ENCODE peak calls at places on chromosomes 16 and 17, in seven cellular contexts. One of them, this sample, is unnamed.

GRCh38 chr16:14301150-14302030 is 230.3 kb downstream of the MRTFB start:
- DNase-seq in GM23248: peak; percentile 68
- DNase-seq in epithelial cell of proximal tubule: no peak
- DNase-seq in coronary artery: no peak
- DNase-seq in fibroblast of pulmonary artery: no peak
- DNase-seq in CD4-positive, CD25-positive, alpha-beta regulatory T cell: no peak
- DNase-seq in tibial artery: peak; percentile 48
- DNase-seq in this sample: peak; percentile 59

GRCh38 chr16:52827456-52827855 is 225.2 kb downstream of the CHD9NB start:
- DNase-seq in GM23248: no peak
- DNase-seq in epithelial cell of proximal tubule: no peak
- DNase-seq in coronary artery: no peak
- DNase-seq in fibroblast of pulmonary artery: no peak
- DNase-seq in CD4-positive, CD25-positive, alpha-beta regulatory T cell: no peak
- DNase-seq in tibial artery: no peak
- DNase-seq in this sample: no peak

GRCh38 chr17:31811021-31811565 is 48.0 kb downstream of the COPRS start:
- DNase-seq in GM23248: no peak
- DNase-seq in epithelial cell of proximal tubule: no peak
- DNase-seq in coronary artery: no peak
- DNase-seq in fibroblast of pulmonary artery: peak; percentile 49
- DNase-seq in CD4-positive, CD25-positive, alpha-beta regulatory T cell: no peak
- DNase-seq in tibial artery: no peak
- DNase-seq in this sample: no peak

GRCh38 chr16:57539072-57539796 is 2.9 kb upstream of the CCDC102A start:
- DNase-seq in GM23248: no peak
- DNase-seq in epithelial cell of proximal tubule: no peak
- DNase-seq in coronary artery: peak; percentile 41
- DNase-seq in fibroblast of pulmonary artery: no peak
- DNase-seq in CD4-positive, CD25-positive, alpha-beta regulatory T cell: peak; percentile 56
- DNase-seq in tibial artery: no peak
- DNase-seq in this sample: no peak

GRCh38 chr16:22692034-22692433 is 121.9 kb upstream of the HS3ST2 start:
- DNase-seq in GM23248: peak; percentile 28
- DNase-seq in epithelial cell of proximal tubule: no peak
- DNase-seq in coronary artery: no peak
- DNase-seq in fibroblast of pulmonary artery: no peak
- DNase-seq in CD4-positive, CD25-positive, alpha-beta regulatory T cell: no peak
- DNase-seq in tibial artery: no peak
- DNase-seq in this sample: no peak

GRCh38 chr16:85416267-85417109 is 196.6 kb upstream of the GSE1 start:
- DNase-seq in GM23248: peak; percentile 61
- DNase-seq in epithelial cell of proximal tubule: no peak
- DNase-seq in coronary artery: no peak
- DNase-seq in fibroblast of pulmonary artery: peak; percentile 36
- DNase-seq in CD4-positive, CD25-positive, alpha-beta regulatory T cell: peak; percentile 72
- DNase-seq in tibial artery: peak; percentile 26
- DNase-seq in this sample: peak; percentile 47

GRCh38 chr16:27315333-27316037 is 1.7 kb downstream of the IL4R start:
- DNase-seq in GM23248: peak; percentile 72
- DNase-seq in epithelial cell of proximal tubule: no peak
- DNase-seq in coronary artery: peak; percentile 86
- DNase-seq in fibroblast of pulmonary artery: peak; percentile 95
- DNase-seq in CD4-positive, CD25-positive, alpha-beta regulatory T cell: peak; percentile 83
- DNase-seq in tibial artery: peak; percentile 84
- DNase-seq in this sample: peak; percentile 65

GRCh38 chr17:72976971-72977767 is 115.3 kb downstream of the SLC39A11 start:
- DNase-seq in GM23248: peak; percentile 92
- DNase-seq in epithelial cell of proximal tubule: peak; percentile 81
- DNase-seq in coronary artery: no peak
- DNase-seq in fibroblast of pulmonary artery: peak; percentile 94
- DNase-seq in CD4-positive, CD25-positive, alpha-beta regulatory T cell: no peak
- DNase-seq in tibial artery: peak; percentile 42
- DNase-seq in this sample: peak; percentile 35

GRCh38 chr17:19445105-19445504 is 34.1 kb downstream of the RNF112 start:
- DNase-seq in GM23248: no peak
- DNase-seq in epithelial cell of proximal tubule: no peak
- DNase-seq in coronary artery: no peak
- DNase-seq in fibroblast of pulmonary artery: no peak
- DNase-seq in CD4-positive, CD25-positive, alpha-beta regulatory T cell: no peak
- DNase-seq in tibial artery: no peak
- DNase-seq in this sample: no peak

GRCh38 chr16:78551487-78552085 is 452.1 kb downstream of the WWOX start:
- DNase-seq in GM23248: no peak
- DNase-seq in epithelial cell of proximal tubule: no peak
- DNase-seq in coronary artery: no peak
- DNase-seq in fibroblast of pulmonary artery: no peak
- DNase-seq in CD4-positive, CD25-positive, alpha-beta regulatory T cell: no peak
- DNase-seq in tibial artery: no peak
- DNase-seq in this sample: no peak

GRCh38 chr16:9372934-9373890 is 281.8 kb downstream of the HAPSTR1 start:
- DNase-seq in GM23248: no peak
- DNase-seq in epithelial cell of proximal tubule: no peak
- DNase-seq in coronary artery: no peak
- DNase-seq in fibroblast of pulmonary artery: no peak
- DNase-seq in CD4-positive, CD25-positive, alpha-beta regulatory T cell: no peak
- DNase-seq in tibial artery: no peak
- DNase-seq in this sample: no peak

GRCh38 chr16:89691231-89691985 is 4.9 kb downstream of the CDK10 start:
- DNase-seq in GM23248: no peak
- DNase-seq in epithelial cell of proximal tubule: no peak
- DNase-seq in coronary artery: no peak
- DNase-seq in fibroblast of pulmonary artery: no peak
- DNase-seq in CD4-positive, CD25-positive, alpha-beta regulatory T cell: no peak
- DNase-seq in tibial artery: no peak
- DNase-seq in this sample: no peak

GRCh38 chr17:75853410-75853809 is 1.7 kb downstream of the WBP2 start:
- DNase-seq in GM23248: peak; percentile 87
- DNase-seq in epithelial cell of proximal tubule: no peak
- DNase-seq in coronary artery: no peak
- DNase-seq in fibroblast of pulmonary artery: peak; percentile 59
- DNase-seq in CD4-positive, CD25-positive, alpha-beta regulatory T cell: no peak
- DNase-seq in tibial artery: no peak
- DNase-seq in this sample: no peak

GRCh38 chr16:65728172-65728571 is 606.3 kb upstream of the CDH11 start:
- DNase-seq in GM23248: no peak
- DNase-seq in epithelial cell of proximal tubule: no peak
- DNase-seq in coronary artery: no peak
- DNase-seq in fibroblast of pulmonary artery: peak; percentile 18
- DNase-seq in CD4-positive, CD25-positive, alpha-beta regulatory T cell: no peak
- DNase-seq in tibial artery: no peak
- DNase-seq in this sample: no peak

GRCh38 chr16:81626181-81626674 is 152.9 kb upstream of the PLCG2 start:
- DNase-seq in GM23248: peak; percentile 61
- DNase-seq in epithelial cell of proximal tubule: peak; percentile 36
- DNase-seq in coronary artery: no peak
- DNase-seq in fibroblast of pulmonary artery: no peak
- DNase-seq in CD4-positive, CD25-positive, alpha-beta regulatory T cell: no peak
- DNase-seq in tibial artery: no peak
- DNase-seq in this sample: no peak

GRCh38 chr17:63848834-63849689 is 6.6 kb upstream of the SMARCD2 start:
- DNase-seq in GM23248: peak; percentile 97
- DNase-seq in epithelial cell of proximal tubule: no peak
- DNase-seq in coronary artery: peak; percentile 93
- DNase-seq in fibroblast of pulmonary artery: peak; percentile 95
- DNase-seq in CD4-positive, CD25-positive, alpha-beta regulatory T cell: peak; percentile 96
- DNase-seq in tibial artery: peak; percentile 90
- DNase-seq in this sample: peak; percentile 96

GRCh38 chr16:47037746-47038458 is 64.4 kb upstream of the DNAJA2 start:
- DNase-seq in GM23248: peak; percentile 90
- DNase-seq in epithelial cell of proximal tubule: no peak
- DNase-seq in coronary artery: peak; percentile 89
- DNase-seq in fibroblast of pulmonary artery: peak; percentile 78
- DNase-seq in CD4-positive, CD25-positive, alpha-beta regulatory T cell: peak; percentile 80
- DNase-seq in tibial artery: peak; percentile 87
- DNase-seq in this sample: peak; percentile 88

GRCh38 chr17:5526821-5527598 is 40.6 kb downstream of the MIS12 start:
- DNase-seq in GM23248: peak; percentile 97
- DNase-seq in epithelial cell of proximal tubule: peak; percentile 74
- DNase-seq in coronary artery: peak; percentile 88
- DNase-seq in fibroblast of pulmonary artery: peak; percentile 96
- DNase-seq in CD4-positive, CD25-positive, alpha-beta regulatory T cell: no peak
- DNase-seq in tibial artery: peak; percentile 63
- DNase-seq in this sample: no peak

GRCh38 chr17:8868092-8868491 is 618 bp upstream of the PIK3R6 start:
- DNase-seq in GM23248: no peak
- DNase-seq in epithelial cell of proximal tubule: no peak
- DNase-seq in coronary artery: no peak
- DNase-seq in fibroblast of pulmonary artery: no peak
- DNase-seq in CD4-positive, CD25-positive, alpha-beta regulatory T cell: no peak
- DNase-seq in tibial artery: no peak
- DNase-seq in this sample: no peak

GRCh38 chr16:68643847-68644246 is 1.3 kb upstream of the CDH3 start:
- DNase-seq in GM23248: no peak
- DNase-seq in epithelial cell of proximal tubule: no peak
- DNase-seq in coronary artery: no peak
- DNase-seq in fibroblast of pulmonary artery: no peak
- DNase-seq in CD4-positive, CD25-positive, alpha-beta regulatory T cell: no peak
- DNase-seq in tibial artery: no peak
- DNase-seq in this sample: peak; percentile 63

GRCh38 chr16:68643227-68643626 is 1.9 kb upstream of the CDH3 start:
- DNase-seq in GM23248: no peak
- DNase-seq in epithelial cell of proximal tubule: no peak
- DNase-seq in coronary artery: no peak
- DNase-seq in fibroblast of pulmonary artery: no peak
- DNase-seq in CD4-positive, CD25-positive, alpha-beta regulatory T cell: no peak
- DNase-seq in tibial artery: no peak
- DNase-seq in this sample: peak; percentile 46

GRCh38 chr16:68644303-68644702 is 807 bp upstream of the CDH3 start:
- DNase-seq in GM23248: no peak
- DNase-seq in epithelial cell of proximal tubule: no peak
- DNase-seq in coronary artery: no peak
- DNase-seq in fibroblast of pulmonary artery: no peak
- DNase-seq in CD4-positive, CD25-positive, alpha-beta regulatory T cell: no peak
- DNase-seq in tibial artery: no peak
- DNase-seq in this sample: peak; percentile 66

GRCh38 chr16:68645494-68646388 is 631 bp downstream of the CDH3 start:
- DNase-seq in GM23248: peak; percentile 13
- DNase-seq in epithelial cell of proximal tubule: no peak
- DNase-seq in coronary artery: no peak
- DNase-seq in fibroblast of pulmonary artery: no peak
- DNase-seq in CD4-positive, CD25-positive, alpha-beta regulatory T cell: no peak
- DNase-seq in tibial artery: no peak
- DNase-seq in this sample: peak; percentile 73

DNA sequence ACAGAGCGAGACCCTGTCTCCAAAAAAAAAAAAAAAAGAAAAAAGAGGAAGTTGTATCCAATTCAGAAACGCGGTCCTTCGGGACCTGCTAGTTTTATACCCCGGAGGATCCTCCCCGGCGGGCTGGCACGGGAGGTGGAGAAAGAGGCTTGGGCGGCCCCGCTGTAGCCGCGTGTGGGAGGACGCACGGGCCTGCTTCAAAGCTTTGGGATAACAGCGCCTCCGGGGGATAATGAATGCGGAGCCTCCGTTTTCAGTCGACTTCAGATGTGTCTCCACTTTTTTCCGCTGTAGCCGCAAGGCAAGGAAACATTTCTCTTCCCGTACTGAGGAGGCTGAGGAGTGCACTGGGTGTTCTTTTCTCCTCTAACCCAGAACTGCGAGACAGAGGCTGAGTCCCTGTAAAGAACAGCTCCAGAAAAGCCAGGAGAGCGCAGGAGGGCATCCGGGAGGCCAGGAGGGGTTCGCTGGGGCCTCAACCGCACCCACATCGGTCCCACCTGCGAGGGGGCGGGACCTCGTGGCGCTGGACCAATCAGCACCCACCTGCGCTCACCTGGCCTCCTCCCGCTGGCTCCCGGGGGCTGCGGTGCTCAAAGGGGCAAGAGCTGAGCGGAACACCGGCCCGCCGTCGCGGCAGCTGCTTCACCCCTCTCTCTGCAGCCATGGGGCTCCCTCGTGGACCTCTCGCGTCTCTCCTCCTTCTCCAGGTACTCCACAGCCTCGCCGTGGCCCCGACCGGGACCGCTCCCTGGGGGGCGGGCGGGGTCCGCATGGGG is at the start of gene CDH3:
- DNase-seq in GM23248: peak; percentile 64
- DNase-seq in epithelial cell of proximal tubule: no peak
- DNase-seq in coronary artery: no peak
- DNase-seq in fibroblast of pulmonary artery: peak; percentile 16
- DNase-seq in CD4-positive, CD25-positive, alpha-beta regulatory T cell: no peak
- DNase-seq in tibial artery: no peak
- DNase-seq in this sample: peak; percentile 76
- H3K4me3 ChIP-seq in GM23248: peak within 1 kb of the TSS; percentile 28
- H3K4me3 ChIP-seq in epithelial cell of proximal tubule: peak within 1 kb of the TSS; percentile 57
- H3K4me3 ChIP-seq in coronary artery: peak within 1 kb of the TSS; percentile 57
- H3K4me3 ChIP-seq in fibroblast of pulmonary artery: no peak within 1 kb of the TSS
- H3K4me3 ChIP-seq in CD4-positive, CD25-positive, alpha-beta regulatory T cell: peak within 1 kb of the TSS; percentile 55
- H3K4me3 ChIP-seq in tibial artery: no peak within 1 kb of the TSS
- H3K4me3 ChIP-seq in this sample: peak within 1 kb of the TSS; percentile 68

DNA sequence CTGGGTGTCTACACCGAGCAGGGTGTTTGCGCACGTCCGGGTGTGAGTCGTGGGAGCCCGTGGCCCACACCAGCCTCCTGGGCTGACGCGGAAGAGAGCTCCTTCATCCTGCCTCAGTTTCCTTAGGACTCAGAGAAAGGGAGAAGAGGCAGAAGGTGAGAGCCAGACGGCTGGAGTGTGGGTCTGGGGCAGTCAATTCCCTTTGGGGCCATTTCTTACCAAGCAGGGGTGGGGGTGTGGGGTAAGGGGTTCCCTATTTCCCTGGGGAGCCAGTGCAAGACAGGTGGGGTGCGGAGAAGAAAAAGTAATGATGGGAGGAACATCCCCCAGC is 831 bp downstream of the CA7 start:
- DNase-seq in GM23248: no peak
- DNase-seq in epithelial cell of proximal tubule: no peak
- DNase-seq in coronary artery: no peak
- DNase-seq in fibroblast of pulmonary artery: no peak
- DNase-seq in CD4-positive, CD25-positive, alpha-beta regulatory T cell: no peak
- DNase-seq in tibial artery: no peak
- DNase-seq in this sample: no peak
- H3K4me3 ChIP-seq in GM23248: peak overlapping the region; percentile 63
- H3K4me3 ChIP-seq in epithelial cell of proximal tubule: peak overlapping the region; percentile 45
- H3K4me3 ChIP-seq in coronary artery: peak overlapping the region; percentile 69
- H3K4me3 ChIP-seq in fibroblast of pulmonary artery: peak overlapping the region; percentile 29
- H3K4me3 ChIP-seq in CD4-positive, CD25-positive, alpha-beta regulatory T cell: no peak overlapping the region
- H3K4me3 ChIP-seq in tibial artery: peak overlapping the region; percentile 28
- H3K4me3 ChIP-seq in this sample: no peak overlapping the region

DNA sequence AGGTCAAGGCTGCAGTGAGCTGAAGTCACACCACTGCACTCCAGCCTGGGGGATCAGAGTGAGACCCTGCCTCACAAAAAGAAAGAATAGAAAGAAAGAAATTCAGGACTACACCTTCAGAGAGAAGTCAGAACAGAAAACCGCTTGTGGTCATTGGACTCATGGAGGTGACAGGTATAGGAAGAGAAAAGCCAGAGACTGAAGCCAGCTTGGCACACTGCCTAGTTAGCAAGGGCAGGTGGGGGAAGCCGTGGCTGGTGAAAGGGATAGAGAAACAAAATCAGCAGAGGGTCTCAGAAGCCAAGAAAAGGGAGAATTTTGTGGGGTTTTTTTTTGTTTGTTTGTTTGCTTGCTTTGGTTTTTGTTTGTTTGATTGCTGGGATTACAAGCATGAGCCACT is 32.9 kb upstream of the SKAP1 start:
- DNase-seq in GM23248: no peak
- DNase-seq in epithelial cell of proximal tubule: no peak
- DNase-seq in coronary artery: no peak
- DNase-seq in fibroblast of pulmonary artery: no peak
- DNase-seq in CD4-positive, CD25-positive, alpha-beta regulatory T cell: no peak
- DNase-seq in tibial artery: no peak
- DNase-seq in this sample: no peak
- H3K4me3 ChIP-seq in GM23248: no peak overlapping the region
- H3K4me3 ChIP-seq in epithelial cell of proximal tubule: no peak overlapping the region
- H3K4me3 ChIP-seq in coronary artery: no peak overlapping the region
- H3K4me3 ChIP-seq in fibroblast of pulmonary artery: no peak overlapping the region
- H3K4me3 ChIP-seq in CD4-positive, CD25-positive, alpha-beta regulatory T cell: no peak overlapping the region
- H3K4me3 ChIP-seq in tibial artery: no peak overlapping the region
- H3K4me3 ChIP-seq in this sample: no peak overlapping the region

GRCh38 chr16:54430491-54431030 is 144.0 kb upstream of the IRX3 start:
- DNase-seq in GM23248: peak; percentile 93
- DNase-seq in epithelial cell of proximal tubule: no peak
- DNase-seq in coronary artery: no peak
- DNase-seq in fibroblast of pulmonary artery: peak; percentile 49
- DNase-seq in CD4-positive, CD25-positive, alpha-beta regulatory T cell: no peak
- DNase-seq in tibial artery: no peak
- DNase-seq in this sample: no peak
- H3K4me3 ChIP-seq in GM23248: peak overlapping the region; percentile 60
- H3K4me3 ChIP-seq in epithelial cell of proximal tubule: no peak overlapping the region
- H3K4me3 ChIP-seq in coronary artery: no peak overlapping the region
- H3K4me3 ChIP-seq in fibroblast of pulmonary artery: no peak overlapping the region
- H3K4me3 ChIP-seq in CD4-positive, CD25-positive, alpha-beta regulatory T cell: no peak overlapping the region
- H3K4me3 ChIP-seq in tibial artery: no peak overlapping the region
- H3K4me3 ChIP-seq in this sample: no peak overlapping the region

This sample was measured in ovary.